ENCODE peak calls at places on chromosomes 11 and 22, in nine cellular contexts. N is ovary; B is substantia nigra; O is activated T-cell treated with anti-CD3 and anti-CD28 coated beads, Interleukin-2, amount 50 U/mL, for 24 hours; E is NCI-H226; D is GM04504; K is brain microvascular endothelial cell; X is nucleus accumbens; I is stimulated activated CD4-positive, alpha-beta T cell treated with anti-CD3 and anti-CD28 coated beads, Interleukin-2, amount 100 ng/mL, for 24 hours. P is an unnamed sample.

GRCh38 chr11:83191491-83191890 is 2.0 kb upstream of the ANKRD42 start:
- DNase-seq in E (no peak), K (no peak), I (no peak), X (no peak), N (no peak), D (no peak), B (no peak), O (no peak), P (no peak)

GRCh38 chr11:88179141-88179540 is 3.9 kb upstream of the RAB38 start:
- DNase-seq in I (peak; percentile 22), B (no peak), D (no peak), K (peak; percentile 44), O (peak; percentile 33), N (no peak), E (peak; percentile 48), X (no peak), P (peak; percentile 77)

GRCh38 chr11:36177837-36178236 is 111.4 kb downstream of the COMMD9 start:
- DNase-seq in I (no peak), D (no peak), B (no peak), X (no peak), N (no peak), E (no peak), O (no peak), K (peak; percentile 33), P (no peak)

GRCh38 chr22:37760152-37760551 is 47.6 kb upstream of the GCAT start:
- DNase-seq in I (no peak), E (no peak), K (no peak), D (no peak), N (no peak), X (no peak), B (no peak), O (no peak), P (no peak)

GRCh38 chr22:28208036-28208435 is 289.0 kb upstream of the PITPNB start:
- DNase-seq in D (no peak), O (no peak), B (no peak), E (peak; percentile 25), I (no peak), K (no peak), N (no peak), X (no peak), P (peak; percentile 29)

GRCh38 chr11:96050435-96051182 is 126.7 kb upstream of the MTMR2 start:
- DNase-seq in I (no peak), N (no peak), D (no peak), K (peak; percentile 83), E (peak; percentile 80), B (no peak), X (no peak), O (no peak), P (no peak)

GRCh38 chr11:69615545-69616278 is 25.2 kb upstream of the CCND1 start:
- DNase-seq in E (no peak), O (no peak), N (no peak), I (no peak), D (no peak), X (no peak), B (no peak), K (no peak), P (no peak)

GRCh38 chr22:41290262-41291221 is 4.6 kb upstream of the RANGAP1 start:
- DNase-seq in O (no peak), B (no peak), E (peak; percentile 80), N (no peak), D (peak; percentile 75), X (no peak), I (no peak), K (peak; percentile 57), P (peak; percentile 86)

P was measured in Daoy.